ENCODE peak calls at places on chromosome 5, in six cellular contexts. V is stomach, Y is SK-N-SH, X is sigmoid colon, A is transverse colon, D is GM12878. P is an unnamed sample.

GRCh38 chr5:142977363-142978051 is 207.3 kb downstream of the ARHGAP26 start:
- DNase-seq in V (no peak), Y (no peak), D (peak; percentile 58), X (no peak), A (no peak), P (peak; percentile 47)

GRCh38 chr5:65126670-65127069 is 355.1 kb downstream of the ADAMTS6 start:
- DNase-seq in D (no peak), V (no peak), A (no peak), Y (no peak), X (no peak), P (no peak)

GRCh38 chr5:88203977-88204735 is 64.5 kb downstream of the TMEM161B start:
- DNase-seq in X (no peak), V (no peak), Y (no peak), A (no peak), D (no peak), P (no peak)

GRCh38 chr5:127332250-127332649 is 41.7 kb downstream of the MEGF10 start:
- DNase-seq in Y (no peak), A (no peak), V (no peak), D (no peak), X (no peak), P (no peak)

GRCh38 chr5:71454913-71455312 is 538 bp upstream of the BDP1 start:
- DNase-seq in Y (no peak), X (no peak), V (no peak), A (no peak), D (no peak), P (peak; percentile 39)

GRCh38 chr5:124203308-124203707 is 543.1 kb downstream of the ZNF608 start:
- DNase-seq in Y (no peak), D (no peak), V (no peak), A (no peak), X (no peak), P (no peak)

GRCh38 chr5:108259306-108259705 is 122.6 kb downstream of the FBXL17 start:
- DNase-seq in X (no peak), Y (no peak), A (no peak), V (no peak), D (no peak), P (no peak)

GRCh38 chr5:84524491-84524890 is 139.8 kb upstream of the EDIL3 start:
- DNase-seq in X (no peak), A (no peak), D (no peak), V (no peak), Y (no peak), P (no peak)

GRCh38 chr5:123157797-123158528 is 68.9 kb downstream of the PRDM6 start:
- DNase-seq in V (no peak), A (no peak), D (no peak), Y (no peak), X (no peak), P (no peak)

GRCh38 chr5:160260881-160261815 is 31.8 kb downstream of the FABP6 start:
- DNase-seq in X (no peak), Y (no peak), A (peak; percentile 56), V (peak; percentile 74), D (no peak), P (no peak)

GRCh38 chr5:127001621-127002296 is 28.6 kb downstream of the MARCHF3 start:
- DNase-seq in X (no peak), Y (no peak), D (no peak), A (no peak), V (no peak), P (no peak)

GRCh38 chr5:147561435-147561834 is 51.6 kb upstream of the DPYSL3 start:
- DNase-seq in V (no peak), Y (no peak), X (no peak), D (no peak), A (no peak), P (no peak)

GRCh38 chr5:52999357-52999949 is 10.3 kb downstream of the ITGA2 start:
- DNase-seq in X (no peak), D (no peak), Y (no peak), A (no peak), V (no peak), P (no peak)

GRCh38 chr5:16909464-16909863 is 26.6 kb downstream of the MYO10 start:
- DNase-seq in A (no peak), Y (no peak), D (no peak), X (no peak), V (no peak), P (no peak)

GRCh38 chr5:170434953-170435605 is 45.9 kb upstream of the KCNMB1 start:
- DNase-seq in A (peak; percentile 43), X (peak; percentile 80), D (no peak), V (peak; percentile 69), Y (peak; percentile 85), P (peak; percentile 81)

GRCh38 chr5:118520771-118521415 is 467.5 kb downstream of the DTWD2 start:
- DNase-seq in V (no peak), D (no peak), A (no peak), Y (peak; percentile 10), X (no peak), P (no peak)

GRCh38 chr5:132468665-132469379 is 21.8 kb downstream of the IRF1 start:
- DNase-seq in Y (no peak), V (peak; percentile 23), D (no peak), A (peak; percentile 3), X (no peak), P (peak; percentile 21)

GRCh38 chr5:106423109-106423897 is 1247.4 kb downstream of the EFNA5 start:
- DNase-seq in V (no peak), A (no peak), X (peak; percentile 41), D (no peak), Y (no peak), P (peak; percentile 29)

GRCh38 chr5:91381774-91382492 is 1.2 kb downstream of the ARRDC3 start:
- DNase-seq in X (peak; percentile 87), Y (peak; percentile 69), V (peak; percentile 64), D (peak; percentile 41), A (peak; percentile 80), P (peak; percentile 86)
- TF ChIP-seq EP300 in X (peak; percentile 46), Y (peak; percentile 32), V (no peak), D (no peak), A (no peak), P (no peak)

DNA sequence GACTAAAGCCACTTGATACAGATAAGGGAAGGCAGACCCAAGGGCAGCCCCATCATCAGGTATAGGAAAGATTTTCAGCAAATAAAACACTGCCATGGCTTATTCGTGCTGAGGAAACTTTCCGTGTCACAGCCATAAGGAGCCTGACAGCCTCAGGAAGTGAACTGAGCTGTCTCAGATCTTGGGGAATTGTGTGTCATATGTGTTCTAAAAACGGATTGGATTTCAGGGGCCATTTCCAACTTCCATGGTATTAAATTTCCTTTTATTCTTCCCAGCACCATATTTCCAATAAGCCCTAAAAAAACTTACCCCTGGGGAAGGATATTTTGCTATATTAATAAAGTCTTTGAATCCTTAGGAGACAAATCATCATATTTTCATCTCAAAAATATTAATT is 94.0 kb downstream of the LHFPL2 start:
- DNase-seq in A (no peak), Y (no peak), X (no peak), V (no peak), D (no peak), P (no peak)
- TF ChIP-seq CTCF in A (no peak), Y (no peak), X (no peak), V (no peak), D (no peak), P (no peak)

DNA sequence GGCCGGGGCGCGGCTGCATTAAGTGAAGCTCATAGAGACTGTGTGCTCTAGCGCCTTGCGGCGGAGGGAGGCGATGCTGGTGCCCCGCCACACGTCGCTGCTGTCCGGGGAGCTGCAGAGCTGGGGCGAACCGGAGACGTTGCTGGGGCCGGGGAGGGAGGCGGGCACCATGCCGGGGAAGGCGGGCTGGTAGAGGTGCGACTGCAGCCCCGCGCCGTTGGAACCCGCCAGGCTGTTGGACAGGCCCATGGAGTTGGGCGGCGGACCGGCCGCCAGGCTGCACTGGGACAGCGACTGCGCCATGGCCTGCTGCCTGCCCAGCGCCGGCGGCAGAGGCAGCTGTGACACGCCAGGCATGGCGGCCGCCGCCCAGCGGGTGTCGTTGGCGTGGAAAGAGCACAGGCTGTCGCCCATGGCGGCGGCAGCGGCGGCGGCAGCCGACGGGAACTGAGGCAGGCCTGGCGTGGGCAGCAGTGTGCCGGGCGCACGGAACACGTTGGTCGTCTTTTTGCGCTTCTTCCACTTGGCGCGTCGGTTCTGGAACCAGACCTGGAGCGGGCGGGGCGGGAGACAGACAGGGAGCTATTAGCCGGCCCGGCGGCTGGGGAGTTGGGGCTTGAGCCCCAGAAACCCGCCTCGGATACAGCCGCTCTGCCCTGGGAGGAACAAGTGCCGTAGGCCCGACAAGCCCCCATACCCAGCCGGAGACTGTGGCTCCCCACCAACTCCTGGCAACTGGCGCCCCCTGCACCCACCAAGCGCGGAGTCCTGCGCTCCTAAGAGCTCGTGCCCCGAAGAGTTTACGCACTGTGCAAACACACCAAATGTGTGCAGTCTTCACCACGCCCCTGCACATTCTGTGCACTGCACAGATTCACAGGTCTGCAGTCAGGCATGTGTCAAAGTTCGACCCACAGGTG is 8.0 kb downstream of the OTP start:
- DNase-seq in D (no peak), A (peak; percentile 64), V (peak; percentile 43), Y (peak; percentile 82), X (no peak), P (peak; percentile 89)
- TF ChIP-seq POLR2AphosphoS5 in D (peak; percentile 84), A (no peak), V (no peak), Y (no peak), X (no peak), P (no peak)

DNA sequence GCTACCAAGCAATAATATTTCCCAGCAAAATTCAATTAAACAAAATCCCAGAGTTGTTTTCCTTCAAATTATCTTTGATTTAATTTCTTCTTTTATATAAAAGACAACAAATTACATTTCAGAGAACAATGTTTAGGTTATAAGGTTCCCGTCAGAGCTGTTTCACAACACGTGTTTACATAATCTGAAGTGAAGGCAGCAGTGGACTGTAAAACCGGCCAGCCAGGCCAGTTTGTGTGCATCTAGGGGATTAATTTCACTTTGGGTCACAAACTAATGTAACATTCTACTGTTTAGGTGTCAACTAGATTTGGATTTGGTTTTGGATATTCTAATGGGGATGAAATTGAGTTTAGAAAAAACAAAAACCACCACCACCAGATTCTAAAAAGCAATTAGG is 86.5 kb upstream of the PLPP1 start:
- DNase-seq in D (no peak), Y (no peak), A (no peak), V (no peak), X (no peak), P (no peak)
- TF ChIP-seq EP300 in D (no peak), Y (no peak), A (no peak), V (no peak), X (no peak), P (no peak)

GRCh38 chr5:111165058-111165457 is 59.1 kb upstream of the CAMK4 start:
- DNase-seq in D (no peak), Y (no peak), X (no peak), A (no peak), V (no peak), P (no peak)

GRCh38 chr5:111158105-111158744 is 66.0 kb upstream of the CAMK4 start:
- DNase-seq in V (peak; percentile 75), A (peak; percentile 68), D (peak; percentile 64), Y (peak; percentile 54), X (peak; percentile 78), P (peak; percentile 51)

GRCh38 chr5:111163000-111163399 is 61.2 kb upstream of the CAMK4 start:
- DNase-seq in V (no peak), Y (no peak), D (no peak), A (no peak), X (no peak), P (no peak)

DNA sequence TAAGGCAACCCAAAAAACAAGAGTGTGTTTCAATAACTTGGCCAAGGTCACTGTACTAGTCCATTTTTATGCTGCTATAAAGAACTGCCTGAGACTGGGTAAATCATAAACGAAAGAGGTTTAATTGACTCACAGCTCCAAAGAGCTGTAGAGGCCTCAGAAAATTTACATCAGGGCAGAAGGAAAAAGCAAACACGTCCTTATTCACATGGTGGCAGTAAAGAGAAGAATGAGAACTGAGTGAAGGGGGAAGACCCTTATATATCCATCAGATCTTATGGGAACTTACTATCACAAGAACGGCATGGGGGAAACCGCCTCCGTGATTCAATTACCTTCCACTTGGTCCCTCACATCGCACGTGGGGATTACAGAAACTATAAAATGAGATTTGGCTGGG is 64.3 kb upstream of the CAMK4 start:
- DNase-seq in X (no peak), Y (no peak), D (no peak), A (no peak), V (no peak), P (no peak)
- TF ChIP-seq CTCF in X (no peak), Y (peak; percentile 11), D (peak; percentile 42), A (no peak), V (no peak), P (no peak)